ENCODE peak calls at places on chromosomes 2 and 18, in eight cellular contexts. U is CD8-positive, alpha-beta memory T cell; O is HFFc6; D is skeletal muscle cell; I is activated CD4-positive, alpha-beta T cell treated with anti-CD3 and anti-CD28 coated beads, Interleukin-2, amount 50 U/mL, for 48 hours; M is COR-L47; B is SK-N-SH; A is germinal center. Z is an unnamed sample.

GRCh38 chr18:57131782-57132181 is 15.1 kb upstream of the BOD1L2 start:
- DNase-seq in U (no peak), O (no peak), D (no peak), I (no peak), M (no peak), B (no peak), A (no peak), Z (no peak)

GRCh38 chr18:49725809-49726514 is 87.4 kb downstream of the ACAA2 start:
- DNase-seq in U (no peak), O (peak), D (peak), I (no peak), M (no peak), B (peak), A (no peak), Z (no peak)

GRCh38 chr2:18527822-18528221 is 32.6 kb downstream of the RDH14 start:
- DNase-seq in U (no peak), O (no peak), D (no peak), I (no peak), M (no peak), B (no peak), A (no peak), Z (no peak)

GRCh38 chr2:27133195-27133875 is 1.1 kb downstream of the PREB start:
- DNase-seq in U (no peak), O (no peak), D (no peak), I (peak), M (no peak), B (peak), A (no peak), Z (no peak)

GRCh38 chr2:215277942-215278341 is 33.9 kb upstream of the ATIC start:
- DNase-seq in U (no peak), O (no peak), D (no peak), I (no peak), M (no peak), B (no peak), A (no peak), Z (no peak)

GRCh38 chr18:7618821-7619410 is 51.8 kb downstream of the PTPRM start:
- DNase-seq in U (no peak), O (no peak), D (no peak), I (no peak), M (no peak), B (no peak), A (no peak), Z (no peak)

GRCh38 chr2:23209059-23209458 is 175.9 kb upstream of the KLHL29 start:
- DNase-seq in U (no peak), O (no peak), D (no peak), I (no peak), M (no peak), B (no peak), A (no peak), Z (no peak)

GRCh38 chr2:41141146-41141791 is 689.4 kb upstream of the SLC8A1 start:
- DNase-seq in U (no peak), O (no peak), D (no peak), I (no peak), M (no peak), B (no peak), A (no peak), Z (no peak)

GRCh38 chr18:79071037-79071960 is 2.1 kb downstream of the ATP9B start:
- DNase-seq in U (no peak), O (no peak), D (no peak), I (no peak), M (no peak), B (no peak), A (no peak), Z (no peak)

GRCh38 chr2:171688129-171688465 is 828 bp downstream of the DYNC1I2 start:
- DNase-seq in U (no peak), O (peak), D (no peak), I (no peak), M (no peak), B (no peak), A (no peak), Z (no peak)

GRCh38 chr2:208363485-208363884 is 43.1 kb upstream of the PTH2R start:
- DNase-seq in U (no peak), O (peak), D (peak), I (no peak), M (no peak), B (no peak), A (no peak), Z (no peak)

GRCh38 chr2:11500702-11501303 is 33.0 kb upstream of the GREB1 start:
- DNase-seq in U (no peak), O (no peak), D (no peak), I (no peak), M (no peak), B (no peak), A (no peak), Z (no peak)

GRCh38 chr18:23825978-23826405 is 136.7 kb downstream of the LAMA3 start:
- DNase-seq in U (no peak), O (peak), D (peak), I (no peak), M (no peak), B (no peak), A (no peak), Z (no peak)

GRCh38 chr2:145752091-145752806 is 1232.3 kb upstream of the ZEB2 start:
- DNase-seq in U (no peak), O (peak), D (peak), I (no peak), M (peak), B (peak), A (peak), Z (no peak)

GRCh38 chr18:43526436-43527150 is 249.3 kb upstream of the SYT4 start:
- DNase-seq in U (no peak), O (no peak), D (no peak), I (no peak), M (peak), B (no peak), A (no peak), Z (no peak)

GRCh38 chr2:205235434-205235833 is 446.9 kb upstream of the NRP2 start:
- DNase-seq in U (no peak), O (no peak), D (no peak), I (no peak), M (no peak), B (no peak), A (no peak), Z (no peak)

GRCh38 chr2:108171652-108172051 is 68.1 kb upstream of the SULT1C3 start:
- DNase-seq in U (no peak), O (no peak), D (no peak), I (no peak), M (no peak), B (no peak), A (no peak), Z (no peak)

GRCh38 chr2:173962036-173962435 is 3.1 kb downstream of the SP3 start:
- DNase-seq in U (no peak), O (no peak), D (no peak), I (no peak), M (no peak), B (no peak), A (no peak), Z (no peak)

Z was measured in RWPE2.